ENCODE peak calls at places on chromosomes 13 and 19, in eight cellular contexts. One of them, this sample, is unnamed.

GRCh38 chr19:45413497-45413896 is 7.1 kb downstream of the POLR1G start:
- DNase-seq in trophoblast cell: no peak
- DNase-seq in lower leg skin: no peak
- DNase-seq in brain microvascular endothelial cell: no peak
- DNase-seq in central memory CD8-positive, alpha-beta T cell: no peak
- DNase-seq in AG09309: no peak
- DNase-seq in BE2C: no peak
- DNase-seq in effector memory CD4-positive, alpha-beta T cell: no peak
- DNase-seq in this sample: no peak

GRCh38 chr19:29741776-29742175 is 26.7 kb upstream of the C19orf12 start:
- DNase-seq in AG09309: no peak
- DNase-seq in trophoblast cell: no peak
- DNase-seq in brain microvascular endothelial cell: no peak
- DNase-seq in central memory CD8-positive, alpha-beta T cell: no peak
- DNase-seq in effector memory CD4-positive, alpha-beta T cell: no peak
- DNase-seq in BE2C: no peak
- DNase-seq in lower leg skin: no peak
- DNase-seq in this sample: no peak

GRCh38 chr19:28943651-28944050 is 269.3 kb downstream of the UQCRFS1 start:
- DNase-seq in brain microvascular endothelial cell: no peak
- DNase-seq in trophoblast cell: no peak
- DNase-seq in effector memory CD4-positive, alpha-beta T cell: no peak
- DNase-seq in AG09309: no peak
- DNase-seq in lower leg skin: no peak
- DNase-seq in central memory CD8-positive, alpha-beta T cell: no peak
- DNase-seq in BE2C: no peak
- DNase-seq in this sample: no peak

GRCh38 chr19:55591555-55591954 is 7.8 kb downstream of the FIZ1 start:
- DNase-seq in trophoblast cell: no peak
- DNase-seq in AG09309: no peak
- DNase-seq in central memory CD8-positive, alpha-beta T cell: no peak
- DNase-seq in BE2C: no peak
- DNase-seq in brain microvascular endothelial cell: no peak
- DNase-seq in lower leg skin: no peak
- DNase-seq in effector memory CD4-positive, alpha-beta T cell: no peak
- DNase-seq in this sample: no peak

GRCh38 chr13:41284512-41285288 is 21.3 kb upstream of the MTRF1 start:
- DNase-seq in lower leg skin: no peak
- DNase-seq in trophoblast cell: peak; percentile 76
- DNase-seq in central memory CD8-positive, alpha-beta T cell: no peak
- DNase-seq in BE2C: no peak
- DNase-seq in effector memory CD4-positive, alpha-beta T cell: no peak
- DNase-seq in AG09309: peak; percentile 79
- DNase-seq in brain microvascular endothelial cell: peak; percentile 75
- DNase-seq in this sample: no peak

GRCh38 chr13:111792956-111793355 is 274.0 kb upstream of the SOX1 start:
- DNase-seq in BE2C: no peak
- DNase-seq in effector memory CD4-positive, alpha-beta T cell: no peak
- DNase-seq in trophoblast cell: no peak
- DNase-seq in lower leg skin: no peak
- DNase-seq in brain microvascular endothelial cell: no peak
- DNase-seq in AG09309: no peak
- DNase-seq in central memory CD8-positive, alpha-beta T cell: no peak
- DNase-seq in this sample: no peak

GRCh38 chr13:105273665-105274222 is 1261.7 kb downstream of the EFNB2 start:
- DNase-seq in AG09309: no peak
- DNase-seq in BE2C: no peak
- DNase-seq in central memory CD8-positive, alpha-beta T cell: no peak
- DNase-seq in brain microvascular endothelial cell: no peak
- DNase-seq in lower leg skin: no peak
- DNase-seq in trophoblast cell: no peak
- DNase-seq in effector memory CD4-positive, alpha-beta T cell: no peak
- DNase-seq in this sample: no peak

GRCh38 chr13:114119196-114119595 is 13.2 kb downstream of the RASA3 start:
- DNase-seq in trophoblast cell: no peak
- DNase-seq in effector memory CD4-positive, alpha-beta T cell: no peak
- DNase-seq in brain microvascular endothelial cell: peak; percentile 86
- DNase-seq in central memory CD8-positive, alpha-beta T cell: no peak
- DNase-seq in BE2C: no peak
- DNase-seq in lower leg skin: no peak
- DNase-seq in AG09309: no peak
- DNase-seq in this sample: no peak

GRCh38 chr19:6489278-6490061 is 7.9 kb upstream of the DENND1C start:
- DNase-seq in brain microvascular endothelial cell: no peak
- DNase-seq in central memory CD8-positive, alpha-beta T cell: no peak
- DNase-seq in effector memory CD4-positive, alpha-beta T cell: no peak
- DNase-seq in trophoblast cell: no peak
- DNase-seq in AG09309: no peak
- DNase-seq in lower leg skin: no peak
- DNase-seq in BE2C: no peak
- DNase-seq in this sample: no peak

GRCh38 chr19:485583-486236 is 10.6 kb upstream of the MADCAM1 start:
- DNase-seq in brain microvascular endothelial cell: no peak
- DNase-seq in lower leg skin: peak; percentile 96
- DNase-seq in effector memory CD4-positive, alpha-beta T cell: no peak
- DNase-seq in BE2C: no peak
- DNase-seq in trophoblast cell: peak; percentile 12
- DNase-seq in central memory CD8-positive, alpha-beta T cell: no peak
- DNase-seq in AG09309: no peak
- DNase-seq in this sample: no peak

GRCh38 chr19:9636018-9636417 is 15.0 kb upstream of the ZNF561 start:
- DNase-seq in trophoblast cell: no peak
- DNase-seq in BE2C: no peak
- DNase-seq in lower leg skin: no peak
- DNase-seq in effector memory CD4-positive, alpha-beta T cell: no peak
- DNase-seq in central memory CD8-positive, alpha-beta T cell: no peak
- DNase-seq in brain microvascular endothelial cell: no peak
- DNase-seq in AG09309: no peak
- DNase-seq in this sample: no peak

GRCh38 chr13:65825039-65825438 is 1405.1 kb downstream of the PCDH9 start:
- DNase-seq in trophoblast cell: no peak
- DNase-seq in effector memory CD4-positive, alpha-beta T cell: no peak
- DNase-seq in BE2C: no peak
- DNase-seq in central memory CD8-positive, alpha-beta T cell: no peak
- DNase-seq in AG09309: no peak
- DNase-seq in lower leg skin: no peak
- DNase-seq in brain microvascular endothelial cell: no peak
- DNase-seq in this sample: no peak

GRCh38 chr13:76829572-76830327 is 56.5 kb downstream of the KCTD12 start:
- DNase-seq in central memory CD8-positive, alpha-beta T cell: no peak
- DNase-seq in AG09309: no peak
- DNase-seq in effector memory CD4-positive, alpha-beta T cell: no peak
- DNase-seq in brain microvascular endothelial cell: no peak
- DNase-seq in BE2C: no peak
- DNase-seq in lower leg skin: no peak
- DNase-seq in trophoblast cell: no peak
- DNase-seq in this sample: no peak

GRCh38 chr13:97851269-97851668 is 102.2 kb upstream of the IPO5 start:
- DNase-seq in central memory CD8-positive, alpha-beta T cell: no peak
- DNase-seq in trophoblast cell: no peak
- DNase-seq in effector memory CD4-positive, alpha-beta T cell: no peak
- DNase-seq in brain microvascular endothelial cell: no peak
- DNase-seq in lower leg skin: no peak
- DNase-seq in BE2C: no peak
- DNase-seq in AG09309: no peak
- DNase-seq in this sample: no peak

GRCh38 chr19:2254052-2254872 is 2.0 kb downstream of the JSRP1 start:
- DNase-seq in trophoblast cell: no peak
- DNase-seq in BE2C: no peak
- DNase-seq in AG09309: no peak
- DNase-seq in brain microvascular endothelial cell: no peak
- DNase-seq in lower leg skin: no peak
- DNase-seq in central memory CD8-positive, alpha-beta T cell: no peak
- DNase-seq in effector memory CD4-positive, alpha-beta T cell: no peak
- DNase-seq in this sample: no peak

GRCh38 chr13:87255394-87255793 is 415.8 kb upstream of the SLITRK5 start:
- DNase-seq in lower leg skin: no peak
- DNase-seq in central memory CD8-positive, alpha-beta T cell: no peak
- DNase-seq in brain microvascular endothelial cell: no peak
- DNase-seq in BE2C: no peak
- DNase-seq in effector memory CD4-positive, alpha-beta T cell: no peak
- DNase-seq in AG09309: no peak
- DNase-seq in trophoblast cell: no peak
- DNase-seq in this sample: no peak

GRCh38 chr13:93559718-93560117 is 333.1 kb downstream of the GPC6 start:
- DNase-seq in effector memory CD4-positive, alpha-beta T cell: no peak
- DNase-seq in lower leg skin: no peak
- DNase-seq in trophoblast cell: no peak
- DNase-seq in central memory CD8-positive, alpha-beta T cell: no peak
- DNase-seq in brain microvascular endothelial cell: peak; percentile 81
- DNase-seq in AG09309: no peak
- DNase-seq in BE2C: peak; percentile 41
- DNase-seq in this sample: no peak

GRCh38 chr19:45059258-45059965 is 16.9 kb downstream of the ZNF296 start:
- DNase-seq in lower leg skin: peak; percentile 93
- DNase-seq in effector memory CD4-positive, alpha-beta T cell: peak; percentile 77
- DNase-seq in trophoblast cell: peak; percentile 80
- DNase-seq in BE2C: peak; percentile 83
- DNase-seq in brain microvascular endothelial cell: peak; percentile 77
- DNase-seq in central memory CD8-positive, alpha-beta T cell: peak; percentile 81
- DNase-seq in AG09309: no peak
- DNase-seq in this sample: peak; percentile 80

GRCh38 chr19:47190167-47190727 is 40.8 kb downstream of the BBC3 start:
- DNase-seq in BE2C: no peak
- DNase-seq in AG09309: peak; percentile 45
- DNase-seq in brain microvascular endothelial cell: peak; percentile 63
- DNase-seq in trophoblast cell: no peak
- DNase-seq in lower leg skin: no peak
- DNase-seq in effector memory CD4-positive, alpha-beta T cell: no peak
- DNase-seq in central memory CD8-positive, alpha-beta T cell: peak; percentile 38
- DNase-seq in this sample: peak; percentile 33

GRCh38 chr13:51785592-51786424 is 18.2 kb downstream of the DHRS12 start:
- DNase-seq in trophoblast cell: peak; percentile 20
- DNase-seq in lower leg skin: no peak
- DNase-seq in BE2C: peak; percentile 96
- DNase-seq in AG09309: no peak
- DNase-seq in effector memory CD4-positive, alpha-beta T cell: no peak
- DNase-seq in brain microvascular endothelial cell: no peak
- DNase-seq in central memory CD8-positive, alpha-beta T cell: no peak
- DNase-seq in this sample: no peak

GRCh38 chr13:29991343-29991742 is 140.9 kb upstream of the UBL3 start:
- DNase-seq in lower leg skin: no peak
- DNase-seq in AG09309: peak; percentile 91
- DNase-seq in BE2C: no peak
- DNase-seq in effector memory CD4-positive, alpha-beta T cell: no peak
- DNase-seq in central memory CD8-positive, alpha-beta T cell: no peak
- DNase-seq in brain microvascular endothelial cell: peak; percentile 87
- DNase-seq in trophoblast cell: no peak
- DNase-seq in this sample: no peak

GRCh38 chr13:50485979-50486935 is 357.2 kb downstream of the DLEU7 start:
- DNase-seq in AG09309: no peak
- DNase-seq in BE2C: peak; percentile 66
- DNase-seq in trophoblast cell: no peak
- DNase-seq in central memory CD8-positive, alpha-beta T cell: no peak
- DNase-seq in lower leg skin: no peak
- DNase-seq in brain microvascular endothelial cell: peak; percentile 81
- DNase-seq in effector memory CD4-positive, alpha-beta T cell: no peak
- DNase-seq in this sample: no peak

GRCh38 chr19:20103091-20103501 is 25.3 kb downstream of the ZNF90 start:
- DNase-seq in brain microvascular endothelial cell: no peak
- DNase-seq in effector memory CD4-positive, alpha-beta T cell: no peak
- DNase-seq in lower leg skin: no peak
- DNase-seq in AG09309: no peak
- DNase-seq in BE2C: no peak
- DNase-seq in central memory CD8-positive, alpha-beta T cell: no peak
- DNase-seq in trophoblast cell: peak; percentile 73
- DNase-seq in this sample: no peak

GRCh38 chr19:48274173-48274572 is 4.3 kb downstream of the ZNF114 start:
- DNase-seq in AG09309: no peak
- DNase-seq in effector memory CD4-positive, alpha-beta T cell: no peak
- DNase-seq in BE2C: no peak
- DNase-seq in trophoblast cell: no peak
- DNase-seq in lower leg skin: no peak
- DNase-seq in central memory CD8-positive, alpha-beta T cell: no peak
- DNase-seq in brain microvascular endothelial cell: no peak
- DNase-seq in this sample: no peak

GRCh38 chr19:16429066-16429758 is 42.6 kb downstream of the EPS15L1 start:
- DNase-seq in central memory CD8-positive, alpha-beta T cell: no peak
- DNase-seq in AG09309: no peak
- DNase-seq in BE2C: no peak
- DNase-seq in brain microvascular endothelial cell: no peak
- DNase-seq in effector memory CD4-positive, alpha-beta T cell: no peak
- DNase-seq in trophoblast cell: no peak
- DNase-seq in lower leg skin: no peak
- DNase-seq in this sample: no peak

GRCh38 chr19:50461066-50461875 is 15.0 kb upstream of the EMC10 start:
- DNase-seq in effector memory CD4-positive, alpha-beta T cell: peak; percentile 26
- DNase-seq in BE2C: peak; percentile 67
- DNase-seq in brain microvascular endothelial cell: peak; percentile 64
- DNase-seq in lower leg skin: peak; percentile 90
- DNase-seq in AG09309: peak; percentile 20
- DNase-seq in trophoblast cell: peak; percentile 55
- DNase-seq in central memory CD8-positive, alpha-beta T cell: peak; percentile 28
- DNase-seq in this sample: peak; percentile 50

GRCh38 chr19:45446295-45446694 is 21.5 kb upstream of the FOSB start:
- DNase-seq in effector memory CD4-positive, alpha-beta T cell: no peak
- DNase-seq in brain microvascular endothelial cell: no peak
- DNase-seq in BE2C: no peak
- DNase-seq in AG09309: no peak
- DNase-seq in central memory CD8-positive, alpha-beta T cell: no peak
- DNase-seq in lower leg skin: no peak
- DNase-seq in trophoblast cell: no peak
- DNase-seq in this sample: no peak

GRCh38 chr19:40530091-40530901 is 46.4 kb upstream of the SHKBP1 start:
- DNase-seq in brain microvascular endothelial cell: no peak
- DNase-seq in effector memory CD4-positive, alpha-beta T cell: peak; percentile 6
- DNase-seq in trophoblast cell: no peak
- DNase-seq in AG09309: no peak
- DNase-seq in BE2C: peak; percentile 65
- DNase-seq in central memory CD8-positive, alpha-beta T cell: no peak
- DNase-seq in lower leg skin: no peak
- DNase-seq in this sample: peak; percentile 11

GRCh38 chr13:48184260-48184659 is 48.7 kb upstream of the ITM2B start:
- DNase-seq in brain microvascular endothelial cell: no peak
- DNase-seq in effector memory CD4-positive, alpha-beta T cell: no peak
- DNase-seq in AG09309: no peak
- DNase-seq in central memory CD8-positive, alpha-beta T cell: no peak
- DNase-seq in BE2C: no peak
- DNase-seq in trophoblast cell: no peak
- DNase-seq in lower leg skin: no peak
- DNase-seq in this sample: no peak

GRCh38 chr13:110345266-110345665 is 38.2 kb downstream of the COL4A2 start:
- DNase-seq in effector memory CD4-positive, alpha-beta T cell: no peak
- DNase-seq in trophoblast cell: no peak
- DNase-seq in AG09309: no peak
- DNase-seq in central memory CD8-positive, alpha-beta T cell: no peak
- DNase-seq in brain microvascular endothelial cell: no peak
- DNase-seq in lower leg skin: peak; percentile 71
- DNase-seq in BE2C: no peak
- DNase-seq in this sample: no peak

GRCh38 chr19:34505321-34506025 is 23.9 kb downstream of the WTIP start:
- DNase-seq in AG09309: no peak
- DNase-seq in brain microvascular endothelial cell: no peak
- DNase-seq in BE2C: no peak
- DNase-seq in effector memory CD4-positive, alpha-beta T cell: no peak
- DNase-seq in central memory CD8-positive, alpha-beta T cell: no peak
- DNase-seq in trophoblast cell: no peak
- DNase-seq in lower leg skin: no peak
- DNase-seq in this sample: no peak

This sample was measured in naive thymus-derived CD8-positive, alpha-beta T cell.